ENCODE peak calls at places on chromosome 15, in six cellular contexts. B, A, M, Z, P and Q are unnamed samples.

GRCh38 chr15:39998511-39998910 is 40.5 kb downstream of the SRP14 start:
- DNase-seq in B (no peak), Z (no peak), M (no peak), P (no peak), A (no peak), Q (no peak)

GRCh38 chr15:34470892-34471291 is 33.3 kb upstream of the GOLGA8A start:
- DNase-seq in Z (no peak), P (no peak), B (no peak), A (no peak), M (no peak), Q (no peak)

GRCh38 chr15:26848498-26848897 is 18.4 kb upstream of the GABRA5 start:
- DNase-seq in A (no peak), P (no peak), M (no peak), Z (no peak), B (no peak), Q (no peak)

GRCh38 chr15:33226559-33227181 is 32.2 kb upstream of the FMN1 start:
- DNase-seq in M (peak), Z (peak), B (no peak), A (no peak), P (no peak), Q (no peak)

GRCh38 chr15:58932791-58933310 is 628 bp downstream of the SLTM start:
- DNase-seq in B (no peak), A (no peak), P (no peak), Z (no peak), M (no peak), Q (no peak)

GRCh38 chr15:37134699-37135131 is 34.4 kb upstream of the MEIS2 start:
- DNase-seq in P (no peak), B (no peak), Z (no peak), M (peak), A (no peak), Q (no peak)

GRCh38 chr15:82737975-82738374 is 28.3 kb upstream of the AP3B2 start:
- DNase-seq in A (no peak), Z (no peak), P (no peak), M (peak), B (no peak), Q (no peak)

GRCh38 chr15:65334586-65335231 is 30.2 kb downstream of the RNU5B-1 start:
- DNase-seq in B (no peak), P (no peak), A (no peak), Z (no peak), M (no peak), Q (no peak)

GRCh38 chr15:80706161-80706560 is 11.1 kb downstream of the ABHD17C start:
- DNase-seq in Z (no peak), M (no peak), A (no peak), B (no peak), P (no peak), Q (no peak)

GRCh38 chr15:82900511-82900910 is 52.0 kb downstream of the HOMER2 start:
- DNase-seq in A (no peak), B (no peak), P (no peak), M (peak), Z (no peak), Q (no peak)

GRCh38 chr15:77023576-77024272 is 28.8 kb downstream of the PSTPIP1 start:
- DNase-seq in B (peak), P (no peak), Z (no peak), A (peak), M (no peak), Q (no peak)

GRCh38 chr15:25787381-25787780 is 75.7 kb downstream of the ATP10A start:
- DNase-seq in M (no peak), Z (no peak), P (no peak), A (peak), B (no peak), Q (no peak)

GRCh38 chr15:33069161-33069560 is 125.4 kb downstream of the FMN1 start:
- DNase-seq in A (no peak), B (no peak), M (no peak), P (no peak), Z (no peak), Q (no peak)

GRCh38 chr15:67085818-67086649 is 20.6 kb downstream of the SMAD3 start:
- DNase-seq in B (no peak), Z (peak), A (no peak), M (peak), P (no peak), Q (no peak)
- H3K4me3 ChIP-seq in B (no peak), Z (peak), A (no peak), M (no peak), P (no peak), Q (no peak)

GRCh38 chr15:70318996-70319465 is 221.3 kb upstream of the TLE3 start:
- DNase-seq in A (no peak), P (no peak), Z (no peak), M (peak), B (no peak), Q (no peak)

GRCh38 chr15:70319466-70319865 is 221.7 kb upstream of the TLE3 start:
- DNase-seq in Z (peak), M (no peak), B (no peak), A (no peak), P (no peak), Q (no peak)

GRCh38 chr15:70316059-70316600 is 218.4 kb upstream of the TLE3 start:
- DNase-seq in P (no peak), Z (no peak), A (no peak), B (no peak), M (peak), Q (no peak)

GRCh38 chr15:70320077-70320830 is 222.5 kb upstream of the TLE3 start:
- DNase-seq in M (no peak), A (no peak), B (no peak), Z (no peak), P (no peak), Q (no peak)

DNA sequence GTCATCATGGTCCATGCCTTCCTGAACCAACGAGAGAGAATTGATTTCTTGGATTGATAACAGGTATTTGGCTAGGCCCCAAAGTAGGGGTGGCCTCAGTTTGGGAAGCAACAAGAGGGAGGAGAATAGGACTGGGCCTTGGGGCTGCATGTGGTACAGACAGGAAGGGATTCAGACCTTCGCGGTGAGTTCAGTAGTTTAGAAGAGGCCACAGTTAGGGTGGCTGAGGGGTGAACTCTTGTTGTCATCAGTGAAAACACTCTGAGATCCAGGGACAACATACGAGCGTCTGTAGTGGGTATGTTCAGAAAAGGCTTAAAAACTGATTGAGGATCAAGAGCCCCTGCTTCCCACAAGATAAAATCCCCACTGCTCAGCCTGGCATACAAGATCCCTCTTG is 220.9 kb upstream of the TLE3 start:
- DNase-seq in P (no peak), Z (no peak), M (no peak), B (no peak), A (no peak), Q (no peak)
- H3K4me3 ChIP-seq in P (no peak), Z (no peak), M (no peak), B (no peak), A (no peak), Q (no peak)

DNA sequence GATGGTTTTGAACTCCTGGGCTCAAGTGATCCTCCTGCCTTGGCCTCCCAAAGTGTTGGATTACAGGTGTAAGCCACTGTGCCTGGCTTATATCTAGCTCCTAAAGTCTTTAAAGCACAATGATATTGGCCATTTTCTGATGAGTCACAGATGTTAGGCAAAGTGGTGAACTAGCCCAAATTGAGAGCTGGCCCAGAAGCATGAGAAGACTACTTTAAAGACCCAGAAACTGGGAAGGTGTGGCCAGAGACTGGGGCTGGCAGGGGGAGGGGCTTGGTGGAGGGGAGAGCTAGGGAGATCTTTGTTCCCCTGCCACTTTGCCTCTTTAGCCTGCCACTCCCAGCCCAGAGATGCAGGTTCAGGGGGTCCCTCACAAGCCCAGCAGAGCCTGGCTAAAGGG is 21.6 kb downstream of the CHRNA3 start:
- DNase-seq in P (no peak), Z (no peak), B (no peak), M (no peak), A (no peak), Q (no peak)
- H3K4me3 ChIP-seq in P (no peak), Z (no peak), B (no peak), M (no peak), A (no peak), Q (no peak)

GRCh38 chr15:89406218-89406716 is 71.6 kb upstream of the POLG start:
- DNase-seq in B (no peak), P (no peak), Z (no peak), M (no peak), A (no peak), Q (no peak)
- H3K4me3 ChIP-seq in B (peak), P (peak), Z (no peak), M (peak), A (no peak), Q (no peak)

DNA sequence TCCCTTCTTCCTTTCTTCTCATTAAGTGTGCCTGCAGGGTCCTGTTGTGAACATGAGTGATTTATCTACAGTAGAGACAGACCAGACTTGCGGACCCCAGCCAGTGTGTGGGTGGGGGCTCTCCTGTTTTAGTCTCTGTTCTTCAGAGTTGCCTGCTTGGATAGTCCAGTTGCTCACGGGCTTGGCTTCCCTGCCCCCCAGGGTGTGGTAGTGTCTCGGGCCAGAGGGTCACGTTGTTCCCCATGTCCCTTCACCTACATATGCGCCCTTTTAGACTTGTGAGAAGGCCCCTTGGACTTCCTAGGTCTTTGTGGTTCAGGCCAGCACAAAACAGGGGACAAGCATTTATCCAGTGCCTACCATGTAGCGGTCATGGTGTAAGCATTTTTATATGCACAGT is 85.8 kb downstream of the AAGAB start:
- DNase-seq in Z (no peak), A (peak), B (no peak), P (no peak), M (no peak), Q (peak)
- H3K4me3 ChIP-seq in Z (no peak), A (no peak), B (no peak), P (no peak), M (no peak), Q (no peak)

DNA sequence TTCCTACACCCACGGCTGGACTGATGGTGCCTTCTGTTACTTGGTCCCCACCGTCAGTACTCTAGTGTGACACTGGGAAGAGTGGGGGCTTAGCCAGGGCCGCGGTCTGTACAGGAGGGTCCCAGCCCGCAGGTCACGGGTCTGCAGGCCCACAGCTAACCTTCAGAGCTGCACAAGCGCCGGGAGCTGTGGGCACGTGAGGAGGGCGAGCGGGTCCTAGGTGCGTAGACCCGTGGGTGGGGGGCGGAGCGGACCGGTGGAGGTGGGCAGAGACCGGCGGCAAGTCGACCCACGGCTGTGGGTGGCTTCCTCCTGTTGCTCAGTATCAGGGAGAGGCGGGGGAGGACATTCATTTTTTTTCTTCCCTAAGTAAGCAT is 1.2 kb downstream of the TNFAIP8L3 start:
- DNase-seq in Z (no peak), M (no peak), P (no peak), A (no peak), B (no peak), Q (no peak)
- H3K4me3 ChIP-seq in Z (peak), M (peak), P (peak), A (peak), B (peak), Q (no peak)

GRCh38 chr15:96047255-96047931 is 283.1 kb upstream of the NR2F2 start:
- DNase-seq in A (no peak), P (no peak), M (peak), Z (no peak), B (no peak), Q (no peak)
- H3K4me3 ChIP-seq in A (peak), P (peak), M (no peak), Z (no peak), B (no peak), Q (no peak)